ENCODE peak calls at places on chromosome 4, in seven cellular contexts. One of them, this sample, is unnamed.
A peak's percentile ranks its signal among the peaks of the same experiment; 100 is the strongest.

GRCh38 chr4:82515705-82516104 is 46.1 kb downstream of the TMEM150C start:
- DNase-seq in K562: no peak
- DNase-seq in SK-N-SH: no peak
- DNase-seq in HCT116: no peak
- DNase-seq in H1: no peak
- DNase-seq in GM12878: no peak
- DNase-seq in HepG2: no peak
- DNase-seq in this sample: peak; percentile 40

GRCh38 chr4:83251074-83251835 is 33.3 kb downstream of the COQ2 start:
- DNase-seq in K562: no peak
- DNase-seq in SK-N-SH: no peak
- DNase-seq in HCT116: no peak
- DNase-seq in H1: no peak
- DNase-seq in GM12878: no peak
- DNase-seq in HepG2: no peak
- DNase-seq in this sample: no peak

GRCh38 chr4:16684083-16684482 is 214.4 kb downstream of the LDB2 start:
- DNase-seq in K562: no peak
- DNase-seq in SK-N-SH: no peak
- DNase-seq in HCT116: no peak
- DNase-seq in H1: no peak
- DNase-seq in GM12878: no peak
- DNase-seq in HepG2: no peak
- DNase-seq in this sample: no peak

GRCh38 chr4:166498541-166498940 is 625.5 kb downstream of the TLL1 start:
- DNase-seq in K562: no peak
- DNase-seq in SK-N-SH: no peak
- DNase-seq in HCT116: no peak
- DNase-seq in H1: no peak
- DNase-seq in GM12878: no peak
- DNase-seq in HepG2: no peak
- DNase-seq in this sample: no peak

GRCh38 chr4:602559-602942 is 22.8 kb upstream of the PDE6B start:
- DNase-seq in K562: peak; percentile 66
- DNase-seq in SK-N-SH: peak; percentile 79
- DNase-seq in HCT116: peak; percentile 60
- DNase-seq in H1: peak; percentile 99
- DNase-seq in GM12878: no peak
- DNase-seq in HepG2: peak; percentile 60
- DNase-seq in this sample: peak; percentile 89

GRCh38 chr4:184849184-184849583 is 23.4 kb upstream of the ACSL1 start:
- DNase-seq in K562: no peak
- DNase-seq in SK-N-SH: no peak
- DNase-seq in HCT116: no peak
- DNase-seq in H1: no peak
- DNase-seq in GM12878: no peak
- DNase-seq in HepG2: no peak
- DNase-seq in this sample: no peak

GRCh38 chr4:90816754-90817153 is 689.6 kb downstream of the CCSER1 start:
- DNase-seq in K562: no peak
- DNase-seq in SK-N-SH: no peak
- DNase-seq in HCT116: no peak
- DNase-seq in H1: no peak
- DNase-seq in GM12878: no peak
- DNase-seq in HepG2: no peak
- DNase-seq in this sample: no peak

GRCh38 chr4:118954246-118954645 is 65.6 kb downstream of the SYNPO2 start:
- DNase-seq in K562: no peak
- DNase-seq in SK-N-SH: no peak
- DNase-seq in HCT116: peak; percentile 15
- DNase-seq in H1: no peak
- DNase-seq in GM12878: no peak
- DNase-seq in HepG2: no peak
- DNase-seq in this sample: peak; percentile 36

GRCh38 chr4:55409468-55410171 is 13.9 kb downstream of the TMEM165 start:
- DNase-seq in K562: no peak
- DNase-seq in SK-N-SH: no peak
- DNase-seq in HCT116: no peak
- DNase-seq in H1: no peak
- DNase-seq in GM12878: peak; percentile 39
- DNase-seq in HepG2: no peak
- DNase-seq in this sample: no peak

GRCh38 chr4:122218762-122219161 is 66.6 kb downstream of the BLTP1 start:
- DNase-seq in K562: no peak
- DNase-seq in SK-N-SH: peak; percentile 10
- DNase-seq in HCT116: no peak
- DNase-seq in H1: no peak
- DNase-seq in GM12878: no peak
- DNase-seq in HepG2: peak; percentile 8
- DNase-seq in this sample: peak; percentile 16

GRCh38 chr4:111618908-111619307 is 526.3 kb upstream of the FAM241A start:
- DNase-seq in K562: no peak
- DNase-seq in SK-N-SH: no peak
- DNase-seq in HCT116: no peak
- DNase-seq in H1: no peak
- DNase-seq in GM12878: no peak
- DNase-seq in HepG2: no peak
- DNase-seq in this sample: no peak

GRCh38 chr4:150337709-150338108 is 244.2 kb upstream of the MAB21L2 start:
- DNase-seq in K562: no peak
- DNase-seq in SK-N-SH: no peak
- DNase-seq in HCT116: no peak
- DNase-seq in H1: no peak
- DNase-seq in GM12878: no peak
- DNase-seq in HepG2: no peak
- DNase-seq in this sample: no peak

GRCh38 chr4:126470862-126471261 is 1156.1 kb downstream of the FAT4 start:
- DNase-seq in K562: no peak
- DNase-seq in SK-N-SH: no peak
- DNase-seq in HCT116: no peak
- DNase-seq in H1: no peak
- DNase-seq in GM12878: no peak
- DNase-seq in HepG2: no peak
- DNase-seq in this sample: no peak

GRCh38 chr4:123554819-123555499 is 158.4 kb downstream of the SPRY1 start:
- DNase-seq in K562: no peak
- DNase-seq in SK-N-SH: no peak
- DNase-seq in HCT116: no peak
- DNase-seq in H1: no peak
- DNase-seq in GM12878: no peak
- DNase-seq in HepG2: no peak
- DNase-seq in this sample: no peak

GRCh38 chr4:57163530-57164459 is 53.6 kb upstream of the IGFBP7 start:
- DNase-seq in K562: peak; percentile 80
- DNase-seq in SK-N-SH: peak; percentile 89
- DNase-seq in HCT116: peak; percentile 43
- DNase-seq in H1: peak; percentile 95
- DNase-seq in GM12878: peak; percentile 13
- DNase-seq in HepG2: peak; percentile 68
- DNase-seq in this sample: peak; percentile 41

GRCh38 chr4:173057442-173057841 is 111.2 kb upstream of the GALNT7 start:
- DNase-seq in K562: no peak
- DNase-seq in SK-N-SH: no peak
- DNase-seq in HCT116: no peak
- DNase-seq in H1: no peak
- DNase-seq in GM12878: no peak
- DNase-seq in HepG2: no peak
- DNase-seq in this sample: no peak

GRCh38 chr4:51831133-51831532 is 11.8 kb upstream of the DCUN1D4 start:
- DNase-seq in K562: no peak
- DNase-seq in SK-N-SH: peak; percentile 36
- DNase-seq in HCT116: peak; percentile 36
- DNase-seq in H1: peak; percentile 71
- DNase-seq in GM12878: no peak
- DNase-seq in HepG2: peak; percentile 46
- DNase-seq in this sample: peak; percentile 9

GRCh38 chr4:107183155-107183774 is 147.2 kb upstream of the DKK2 start:
- DNase-seq in K562: peak; percentile 50
- DNase-seq in SK-N-SH: peak; percentile 44
- DNase-seq in HCT116: peak; percentile 55
- DNase-seq in H1: no peak
- DNase-seq in GM12878: peak; percentile 3
- DNase-seq in HepG2: peak; percentile 67
- DNase-seq in this sample: no peak

GRCh38 chr4:38113136-38113535 is 152.9 kb downstream of the PTTG2 start:
- DNase-seq in K562: no peak
- DNase-seq in SK-N-SH: no peak
- DNase-seq in HCT116: no peak
- DNase-seq in H1: no peak
- DNase-seq in GM12878: no peak
- DNase-seq in HepG2: no peak
- DNase-seq in this sample: no peak

GRCh38 chr4:38189445-38189844 is 229.2 kb downstream of the PTTG2 start:
- DNase-seq in K562: no peak
- DNase-seq in SK-N-SH: no peak
- DNase-seq in HCT116: peak; percentile 90
- DNase-seq in H1: no peak
- DNase-seq in GM12878: no peak
- DNase-seq in HepG2: peak; percentile 65
- DNase-seq in this sample: no peak

GRCh38 chr4:138859249-138859648 is 156.3 kb upstream of the NOCT start:
- DNase-seq in K562: no peak
- DNase-seq in SK-N-SH: no peak
- DNase-seq in HCT116: no peak
- DNase-seq in H1: no peak
- DNase-seq in GM12878: no peak
- DNase-seq in HepG2: no peak
- DNase-seq in this sample: no peak

GRCh38 chr4:151527699-151528098 is 118.7 kb downstream of the FHIP1A start:
- DNase-seq in K562: no peak
- DNase-seq in SK-N-SH: no peak
- DNase-seq in HCT116: no peak
- DNase-seq in H1: no peak
- DNase-seq in GM12878: no peak
- DNase-seq in HepG2: no peak
- DNase-seq in this sample: no peak

DNA sequence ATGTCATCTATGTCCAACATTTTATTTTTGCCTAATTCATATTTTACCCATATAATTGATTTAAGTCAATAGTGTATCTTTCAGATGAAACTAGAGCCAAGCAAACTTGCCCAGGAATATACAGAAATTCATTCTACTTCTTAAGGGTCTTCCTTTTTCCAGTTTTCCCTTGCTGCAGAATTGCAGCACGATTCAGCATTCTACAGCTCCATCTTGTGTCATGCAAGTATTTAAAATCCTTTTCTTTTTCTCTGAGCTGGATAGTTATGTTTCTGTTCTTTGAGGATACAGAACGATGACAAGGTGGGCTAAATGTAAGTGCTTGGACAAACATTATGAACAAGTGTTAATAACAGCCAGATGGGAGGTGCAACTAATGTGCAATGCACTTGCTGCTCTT is 1821.8 kb downstream of the ARAP2 start:
- DNase-seq in K562: no peak
- DNase-seq in SK-N-SH: no peak
- DNase-seq in HCT116: no peak
- DNase-seq in H1: no peak
- DNase-seq in GM12878: no peak
- DNase-seq in HepG2: no peak
- DNase-seq in this sample: no peak
- TF ChIP-seq JUND in K562: no peak
- TF ChIP-seq JUND in SK-N-SH: no peak
- TF ChIP-seq JUND in HCT116: no peak
- TF ChIP-seq JUND in H1: no peak
- TF ChIP-seq JUND in GM12878: no peak
- TF ChIP-seq JUND in HepG2: no peak
- TF ChIP-seq JUND in this sample: no peak

GRCh38 chr4:146640459-146641061 is 1.9 kb downstream of the POU4F2 start:
- DNase-seq in K562: no peak
- DNase-seq in SK-N-SH: no peak
- DNase-seq in HCT116: no peak
- DNase-seq in H1: peak; percentile 58
- DNase-seq in GM12878: no peak
- DNase-seq in HepG2: no peak
- DNase-seq in this sample: no peak

GRCh38 chr4:146641762-146642161 is 3.1 kb downstream of the POU4F2 start:
- DNase-seq in K562: no peak
- DNase-seq in SK-N-SH: no peak
- DNase-seq in HCT116: no peak
- DNase-seq in H1: no peak
- DNase-seq in GM12878: no peak
- DNase-seq in HepG2: no peak
- DNase-seq in this sample: no peak

GRCh38 chr4:146640021-146640425 is 1.3 kb downstream of the POU4F2 start:
- DNase-seq in K562: no peak
- DNase-seq in SK-N-SH: no peak
- DNase-seq in HCT116: no peak
- DNase-seq in H1: no peak
- DNase-seq in GM12878: no peak
- DNase-seq in HepG2: no peak
- DNase-seq in this sample: no peak

GRCh38 chr4:146646601-146647000 is 7.9 kb downstream of the POU4F2 start:
- DNase-seq in K562: no peak
- DNase-seq in SK-N-SH: peak; percentile 42
- DNase-seq in HCT116: no peak
- DNase-seq in H1: no peak
- DNase-seq in GM12878: no peak
- DNase-seq in HepG2: no peak
- DNase-seq in this sample: no peak

GRCh38 chr4:146643812-146644401 is 5.2 kb downstream of the POU4F2 start:
- DNase-seq in K562: no peak
- DNase-seq in SK-N-SH: no peak
- DNase-seq in HCT116: no peak
- DNase-seq in H1: no peak
- DNase-seq in GM12878: no peak
- DNase-seq in HepG2: peak; percentile 6
- DNase-seq in this sample: peak; percentile 79
- TF ChIP-seq JUND in K562: no peak
- TF ChIP-seq JUND in SK-N-SH: no peak
- TF ChIP-seq JUND in HCT116: no peak
- TF ChIP-seq JUND in H1: no peak
- TF ChIP-seq JUND in GM12878: no peak
- TF ChIP-seq JUND in HepG2: no peak
- TF ChIP-seq JUND in this sample: no peak

GRCh38 chr4:22202351-22203343 is 254.1 kb upstream of the KCNIP4 start:
- DNase-seq in K562: no peak
- DNase-seq in SK-N-SH: no peak
- DNase-seq in HCT116: no peak
- DNase-seq in H1: no peak
- DNase-seq in GM12878: no peak
- DNase-seq in HepG2: no peak
- DNase-seq in this sample: no peak
- TF ChIP-seq JUND in K562: no peak
- TF ChIP-seq JUND in SK-N-SH: no peak
- TF ChIP-seq JUND in HCT116: no peak
- TF ChIP-seq JUND in H1: no peak
- TF ChIP-seq JUND in GM12878: no peak
- TF ChIP-seq JUND in HepG2: no peak
- TF ChIP-seq JUND in this sample: no peak

DNA sequence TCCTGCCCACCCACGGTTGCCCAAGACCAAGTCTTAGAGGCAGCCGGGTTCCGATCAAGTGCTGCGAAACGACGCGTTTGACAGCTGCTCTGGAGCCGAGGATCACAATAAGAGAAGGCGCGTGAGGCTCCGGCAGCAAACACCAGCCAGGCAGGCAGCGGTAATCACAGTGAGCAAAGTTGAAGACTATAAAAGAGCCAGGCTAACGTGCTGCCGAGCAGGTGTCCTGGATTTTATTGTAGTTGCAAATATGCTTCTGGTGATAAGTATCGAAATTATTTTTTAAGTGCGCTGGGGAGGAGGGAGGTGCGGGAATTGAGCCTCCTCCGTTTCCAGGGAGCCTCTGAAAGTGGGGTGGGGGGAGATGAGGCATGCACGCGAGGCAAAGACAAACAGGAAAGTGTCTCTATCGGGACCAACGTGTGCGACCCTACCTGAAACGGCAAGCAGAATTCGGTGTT is 597 bp downstream of the GABRA2 start:
- DNase-seq in K562: no peak
- DNase-seq in SK-N-SH: peak; percentile 15
- DNase-seq in HCT116: no peak
- DNase-seq in H1: peak; percentile 56
- DNase-seq in GM12878: no peak
- DNase-seq in HepG2: peak; percentile 2
- DNase-seq in this sample: peak; percentile 41
- TF ChIP-seq JUND in K562: no peak
- TF ChIP-seq JUND in SK-N-SH: no peak
- TF ChIP-seq JUND in HCT116: no peak
- TF ChIP-seq JUND in H1: no peak
- TF ChIP-seq JUND in GM12878: no peak
- TF ChIP-seq JUND in HepG2: no peak
- TF ChIP-seq JUND in this sample: no peak